ENCODE peak calls at places on chromosomes 11 and 22, in four cellular contexts. M is GOT3, Z is PC-3, F is brain microvascular endothelial cell. B is an unnamed sample.

GRCh38 chr11:62574363-62575057 is 819 bp upstream of the EEF1G start:
- DNase-seq in Z (peak), M (no peak), F (no peak), B (no peak)

GRCh38 chr11:20207781-20208621 is 47.7 kb upstream of the DBX1 start:
- DNase-seq in M (no peak), Z (no peak), F (no peak), B (no peak)

GRCh38 chr22:50490531-50491308 is 4.1 kb downstream of the MIOX start:
- DNase-seq in F (no peak), M (no peak), Z (no peak), B (no peak)

GRCh38 chr22:23237201-23237798 is 57.0 kb downstream of the BCR start:
- DNase-seq in M (no peak), F (no peak), Z (no peak), B (no peak)

GRCh38 chr11:110376711-110377324 is 52.9 kb upstream of the FDX1 start:
- DNase-seq in M (no peak), F (peak), Z (peak), B (peak)

GRCh38 chr11:28966951-28967350 is 858.8 kb downstream of the METTL15 start:
- DNase-seq in F (no peak), Z (peak), M (no peak), B (no peak)

GRCh38 chr22:49789289-49790141 is 38.2 kb downstream of the BRD1 start:
- DNase-seq in Z (no peak), F (no peak), M (no peak), B (no peak)

GRCh38 chr11:61752117-61752924 is at the start of gene MYRF:
- DNase-seq in F (no peak), Z (peak), M (no peak), B (no peak)

GRCh38 chr11:123903932-123904331 is 2.0 kb downstream of the OR8D4 start:
- DNase-seq in M (no peak), F (no peak), Z (no peak), B (no peak)

GRCh38 chr11:102798012-102798746 is at the start of gene MMP1:
- DNase-seq in Z (peak), F (peak), M (no peak), B (no peak)

GRCh38 chr11:6321356-6321755 is 1.1 kb upstream of the CAVIN3 start:
- DNase-seq in Z (no peak), F (no peak), M (no peak), B (no peak)

GRCh38 chr11:118901494-118902335 is 18.0 kb downstream of the CXCR5 start:
- DNase-seq in F (no peak), M (no peak), Z (no peak), B (no peak)

GRCh38 chr11:44943118-44943517 is 7.6 kb downstream of the TP53I11 start:
- DNase-seq in F (no peak), M (no peak), Z (no peak), B (no peak)

GRCh38 chr22:28629420-28630184 is 50.0 kb downstream of the TTC28 start:
- DNase-seq in M (no peak), F (no peak), Z (no peak), B (no peak)

GRCh38 chr11:32358729-32359128 is 76.6 kb downstream of the WT1 start:
- DNase-seq in M (no peak), F (no peak), Z (no peak), B (no peak)

GRCh38 chr11:117794144-117794543 is 2.9 kb downstream of the DSCAML1 start:
- DNase-seq in M (no peak), F (no peak), Z (no peak), B (no peak)

B was measured in thoracic aorta.